ENCODE peak calls at places on chromosomes 12 and 14, in eight cellular contexts. I is fibroblast of mammary gland, T is A549, P is nephron progenitor cell, D is HL-60, H is choroid plexus epithelial cell, A is cardiac muscle cell, S is mesothelial cell of epicardium. Z is an unnamed sample.

GRCh38 chr14:71668186-71668912 is 263.9 kb upstream of the RGS6 start:
- DNase-seq in P (no peak), T (no peak), S (no peak), D (no peak), I (no peak), A (no peak), H (peak; percentile 79), Z (no peak)

GRCh38 chr12:131983026-131983425 is 33.3 kb downstream of the EP400 start:
- DNase-seq in S (no peak), A (no peak), T (no peak), D (no peak), P (no peak), H (no peak), I (no peak), Z (no peak)

GRCh38 chr12:188910-189621 is 24.9 kb downstream of the SLC6A12 start:
- DNase-seq in H (peak; percentile 64), D (peak; percentile 32), A (peak; percentile 85), T (peak; percentile 85), S (peak; percentile 62), P (peak; percentile 83), I (peak; percentile 39), Z (peak; percentile 18)

GRCh38 chr14:73753887-73754880 is 40.0 kb upstream of the PNMA1 start:
- DNase-seq in H (no peak), P (no peak), I (peak; percentile 59), A (peak; percentile 34), T (no peak), S (no peak), D (peak; percentile 68), Z (peak; percentile 55)

GRCh38 chr14:29235991-29236390 is 469.4 kb downstream of the FOXG1 start:
- DNase-seq in S (no peak), A (no peak), T (no peak), D (no peak), I (peak; percentile 41), P (no peak), H (peak; percentile 74), Z (no peak)

GRCh38 chr12:80937391-80938238 is at the start of gene LIN7A:
- DNase-seq in P (peak; percentile 69), I (peak; percentile 28), S (peak; percentile 31), D (peak; percentile 56), A (peak; percentile 76), H (peak; percentile 15), T (peak; percentile 12), Z (no peak)

GRCh38 chr14:99038401-99038800 is 233.6 kb downstream of the BCL11B start:
- DNase-seq in S (no peak), H (no peak), T (no peak), A (no peak), P (no peak), D (peak; percentile 42), I (peak; percentile 31), Z (no peak)

GRCh38 chr14:105328070-105328677 is 13.6 kb downstream of the PACS2 start:
- DNase-seq in P (no peak), A (no peak), H (no peak), I (no peak), S (no peak), T (no peak), D (no peak), Z (no peak)

GRCh38 chr14:99006271-99006670 is 265.7 kb downstream of the BCL11B start:
- DNase-seq in D (no peak), H (no peak), S (no peak), A (no peak), I (no peak), P (no peak), T (no peak), Z (no peak)

GRCh38 chr12:96034631-96035282 is 630 bp downstream of the LTA4H start:
- DNase-seq in D (no peak), T (peak; percentile 38), I (peak; percentile 35), H (peak; percentile 44), A (peak; percentile 64), P (peak; percentile 50), S (peak; percentile 23), Z (no peak)

GRCh38 chr14:50790568-50790967 is 40.4 kb downstream of the NIN start:
- DNase-seq in A (no peak), S (no peak), D (no peak), I (no peak), T (no peak), H (no peak), P (no peak), Z (no peak)

GRCh38 chr14:31336646-31337045 is 83.7 kb downstream of the HEATR5A start:
- DNase-seq in H (peak; percentile 86), S (no peak), T (no peak), D (peak; percentile 61), A (no peak), P (no peak), I (peak; percentile 67), Z (no peak)

GRCh38 chr12:7142809-7143465 is 12.8 kb downstream of the CLSTN3 start:
- DNase-seq in P (no peak), I (no peak), D (no peak), A (no peak), S (no peak), T (no peak), H (no peak), Z (no peak)

GRCh38 chr12:74890237-74890599 is 319.4 kb downstream of the KCNC2 start:
- DNase-seq in P (no peak), T (peak; percentile 49), S (no peak), A (peak; percentile 65), H (peak; percentile 94), I (peak; percentile 85), D (no peak), Z (no peak)

GRCh38 chr14:101087614-101088394 is 184.3 kb upstream of the RTL1 start:
- DNase-seq in A (no peak), T (no peak), I (no peak), P (no peak), S (no peak), H (peak; percentile 96), D (no peak), Z (no peak)

GRCh38 chr14:36227802-36228201 is 51.3 kb upstream of the PTCSC3 start:
- DNase-seq in A (no peak), T (no peak), P (no peak), H (peak; percentile 29), S (no peak), I (no peak), D (no peak), Z (no peak)

GRCh38 chr14:100790785-100791667 is 34.9 kb upstream of the MEG3 start:
- DNase-seq in T (no peak), I (peak; percentile 48), S (no peak), H (no peak), D (no peak), P (no peak), A (no peak), Z (no peak)

GRCh38 chr14:71610797-71611196 is 321.4 kb upstream of the RGS6 start:
- DNase-seq in T (no peak), D (no peak), P (no peak), S (no peak), A (no peak), H (no peak), I (peak; percentile 8), Z (no peak)

DNA sequence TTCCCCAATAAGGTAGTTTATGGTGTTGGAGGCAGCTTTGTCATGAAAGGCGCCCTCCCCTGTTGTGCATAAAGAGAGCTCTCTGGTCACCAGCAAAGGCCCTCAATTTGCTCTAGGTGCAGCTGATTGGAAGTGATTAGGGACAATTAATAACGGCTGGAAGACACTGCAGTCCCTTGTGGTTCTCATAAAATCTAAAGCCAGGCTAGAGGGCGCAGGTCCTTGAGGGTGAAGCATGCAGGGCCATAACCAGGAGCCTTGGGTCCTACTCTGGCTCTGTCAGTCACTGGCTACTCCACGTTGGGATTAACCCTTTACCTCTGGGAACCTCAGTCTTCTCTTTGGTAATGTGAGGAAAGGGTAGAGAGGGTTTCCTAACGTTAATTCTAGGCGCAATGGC is 1.9 kb downstream of the DAAM1 start:
- DNase-seq in P (peak; percentile 21), H (no peak), S (no peak), A (peak; percentile 57), D (no peak), I (peak; percentile 20), T (peak; percentile 15), Z (no peak)
- TF ChIP-seq CTCF in P (no peak), H (peak; percentile 12), S (no peak), A (peak; percentile 24), D (no peak), I (peak; percentile 9), T (no peak), Z (no peak)

DNA sequence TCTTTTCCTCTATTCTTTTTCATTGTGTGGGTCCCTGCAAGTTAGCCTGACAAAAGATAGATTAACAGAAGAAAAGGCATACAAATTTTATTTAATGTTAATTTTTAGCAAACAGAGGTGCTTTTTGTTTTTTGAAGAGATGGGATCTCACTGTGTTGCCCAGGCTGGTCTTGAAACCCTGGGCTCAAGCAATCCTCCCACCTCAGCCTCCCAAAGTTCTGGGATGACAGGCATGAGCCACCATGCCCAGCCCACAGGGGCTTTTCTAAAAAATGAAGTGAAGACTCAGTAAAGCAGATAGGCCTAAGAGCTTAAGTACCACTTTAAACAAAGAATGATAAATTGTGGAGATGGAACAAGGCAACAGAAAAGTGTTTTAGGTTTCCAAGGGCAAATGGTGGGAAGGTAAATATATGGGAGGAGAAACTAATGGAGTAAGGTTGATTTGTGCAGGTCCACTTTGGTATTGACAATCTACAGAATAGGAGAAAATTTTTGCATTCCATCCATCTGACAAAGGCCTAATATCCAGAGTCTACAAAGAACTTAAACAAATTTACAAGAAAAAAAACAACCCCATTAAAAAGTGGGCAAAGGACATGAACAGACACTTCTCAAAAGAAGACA is 18.6 kb upstream of the EEA1 start:
- DNase-seq in A (no peak), D (no peak), S (no peak), H (no peak), I (no peak), T (no peak), P (no peak), Z (no peak)
- TF ChIP-seq CTCF in A (no peak), D (no peak), S (no peak), H (no peak), I (no peak), T (no peak), P (no peak), Z (no peak)

GRCh38 chr12:45816652-45817051 is 87.1 kb downstream of the ARID2 start:
- DNase-seq in A (no peak), T (no peak), S (no peak), P (no peak), H (no peak), D (no peak), I (no peak), Z (no peak)
- TF ChIP-seq CTCF in A (no peak), T (no peak), S (no peak), P (no peak), H (no peak), D (no peak), I (no peak), Z (no peak)

GRCh38 chr12:12786716-12787601 is 1.5 kb downstream of the APOLD1 start:
- DNase-seq in I (peak; percentile 74), S (peak; percentile 39), H (peak; percentile 87), A (peak; percentile 85), D (peak; percentile 71), P (peak; percentile 59), T (peak; percentile 91), Z (peak; percentile 73)
- TF ChIP-seq CTCF in I (no peak), S (no peak), H (no peak), A (no peak), D (no peak), P (no peak), T (no peak), Z (no peak)

GRCh38 chr12:53268009-53268636 is at the start of gene ESPL1:
- DNase-seq in D (peak; percentile 57), P (peak; percentile 82), H (peak; percentile 74), I (peak; percentile 72), S (peak; percentile 66), A (peak; percentile 82), T (peak; percentile 92), Z (peak; percentile 84)
- TF ChIP-seq CTCF in D (no peak), P (peak; percentile 45), H (peak; percentile 39), I (no peak), S (peak; percentile 31), A (peak; percentile 30), T (peak; percentile 21), Z (no peak)